ENCODE peak calls at places on chromosomes 13 and 19, in six cellular contexts. P is GDM1; X is stimulated activated effector memory CD8-positive, alpha-beta T cell treated with anti-CD3 and anti-CD28 coated beads, Interleukin-12 subunit alpha, Interleukin-12 subunit beta, amount 100 ng/mL, for 72 hours; S is CD8-positive, alpha-beta memory T cell; L is HS-5; T is progenitor cell of endocrine pancreas. M is an unnamed sample.

GRCh38 chr13:47112205-47112896 is 215.5 kb upstream of the HTR2A start:
- DNase-seq in P (no peak), S (no peak), T (no peak), L (no peak), X (no peak), M (no peak)

GRCh38 chr13:30551194-30551593 is 66.5 kb upstream of the USPL1 start:
- DNase-seq in P (peak), T (no peak), S (no peak), L (no peak), X (no peak), M (no peak)

GRCh38 chr13:108597943-108598342 is 31.5 kb upstream of the MYO16 start:
- DNase-seq in X (no peak), L (no peak), P (no peak), T (no peak), S (no peak), M (no peak)

GRCh38 chr13:73210218-73210883 is 151.5 kb downstream of the KLF5 start:
- DNase-seq in L (no peak), P (no peak), T (no peak), S (no peak), X (no peak), M (no peak)

GRCh38 chr13:81602236-81602635 is 1261.3 kb upstream of the SPRY2 start:
- DNase-seq in L (no peak), T (no peak), X (no peak), S (no peak), P (no peak), M (no peak)

GRCh38 chr19:29690842-29691241 is 24.2 kb downstream of the C19orf12 start:
- DNase-seq in S (no peak), X (peak), T (no peak), P (peak), L (no peak), M (peak)

GRCh38 chr19:17327654-17328516 is 6.8 kb downstream of the ANO8 start:
- DNase-seq in L (no peak), X (peak), P (no peak), T (peak), S (peak), M (no peak)

GRCh38 chr19:5897189-5897969 is 6.2 kb downstream of the NDUFA11 start:
- DNase-seq in X (no peak), S (no peak), L (no peak), P (no peak), T (no peak), M (no peak)

GRCh38 chr19:3814648-3815047 is 28.5 kb upstream of the MATK start:
- DNase-seq in T (no peak), L (no peak), P (no peak), S (no peak), X (no peak), M (no peak)

GRCh38 chr13:38405216-38405615 is 55.6 kb downstream of the UFM1 start:
- DNase-seq in P (no peak), T (no peak), X (no peak), S (no peak), L (no peak), M (no peak)

GRCh38 chr13:28451482-28452217 is 43.3 kb downstream of the FLT1 start:
- DNase-seq in S (no peak), T (no peak), L (no peak), P (no peak), X (no peak), M (no peak)